ENCODE peak calls at places on chromosomes 5 and 9, in seven cellular contexts. One of them, this sample, is unnamed.

GRCh38 chr9:132099741-132100407 is 20.2 kb upstream of the MED27 start:
- DNase-seq in body of pancreas: no peak
- DNase-seq in GM23338: no peak
- DNase-seq in brain microvascular endothelial cell: no peak
- DNase-seq in endodermal cell: no peak
- DNase-seq in fibroblast of lung: peak
- DNase-seq in A673: no peak
- DNase-seq in this sample: peak

GRCh38 chr5:19266791-19267190 is 721.2 kb downstream of the CDH18 start:
- DNase-seq in body of pancreas: no peak
- DNase-seq in GM23338: no peak
- DNase-seq in brain microvascular endothelial cell: no peak
- DNase-seq in endodermal cell: no peak
- DNase-seq in fibroblast of lung: no peak
- DNase-seq in A673: no peak
- DNase-seq in this sample: no peak

GRCh38 chr9:110977259-110977709 is 61.0 kb downstream of the LPAR1 start:
- DNase-seq in body of pancreas: peak
- DNase-seq in GM23338: no peak
- DNase-seq in brain microvascular endothelial cell: peak
- DNase-seq in endodermal cell: peak
- DNase-seq in fibroblast of lung: peak
- DNase-seq in A673: peak
- DNase-seq in this sample: no peak

GRCh38 chr9:91495450-91495849 is 71.8 kb upstream of the NFIL3 start:
- DNase-seq in body of pancreas: no peak
- DNase-seq in GM23338: no peak
- DNase-seq in brain microvascular endothelial cell: peak
- DNase-seq in endodermal cell: no peak
- DNase-seq in fibroblast of lung: peak
- DNase-seq in A673: peak
- DNase-seq in this sample: no peak

GRCh38 chr5:116361171-116361967 is 213.3 kb downstream of the SEMA6A start:
- DNase-seq in body of pancreas: peak
- DNase-seq in GM23338: peak
- DNase-seq in brain microvascular endothelial cell: peak
- DNase-seq in endodermal cell: peak
- DNase-seq in fibroblast of lung: peak
- DNase-seq in A673: peak
- DNase-seq in this sample: peak

GRCh38 chr9:82488702-82489578 is 500.4 kb downstream of the SPATA31D1 start:
- DNase-seq in body of pancreas: peak
- DNase-seq in GM23338: no peak
- DNase-seq in brain microvascular endothelial cell: peak
- DNase-seq in endodermal cell: no peak
- DNase-seq in fibroblast of lung: peak
- DNase-seq in A673: peak
- DNase-seq in this sample: no peak

GRCh38 chr9:34592895-34593601 is 3.5 kb upstream of the CNTFR start:
- DNase-seq in body of pancreas: peak
- DNase-seq in GM23338: peak
- DNase-seq in brain microvascular endothelial cell: no peak
- DNase-seq in endodermal cell: peak
- DNase-seq in fibroblast of lung: no peak
- DNase-seq in A673: no peak
- DNase-seq in this sample: no peak

GRCh38 chr9:126723807-126724172 is 81.0 kb upstream of the ZBTB43 start:
- DNase-seq in body of pancreas: no peak
- DNase-seq in GM23338: peak
- DNase-seq in brain microvascular endothelial cell: peak
- DNase-seq in endodermal cell: peak
- DNase-seq in fibroblast of lung: peak
- DNase-seq in A673: peak
- DNase-seq in this sample: no peak

GRCh38 chr9:114046876-114047275 is 31.2 kb downstream of the AMBP start:
- DNase-seq in body of pancreas: no peak
- DNase-seq in GM23338: no peak
- DNase-seq in brain microvascular endothelial cell: no peak
- DNase-seq in endodermal cell: no peak
- DNase-seq in fibroblast of lung: no peak
- DNase-seq in A673: no peak
- DNase-seq in this sample: no peak

GRCh38 chr5:148221510-148221909 is 16.8 kb upstream of the MARCOL start:
- DNase-seq in body of pancreas: no peak
- DNase-seq in GM23338: peak
- DNase-seq in brain microvascular endothelial cell: no peak
- DNase-seq in endodermal cell: no peak
- DNase-seq in fibroblast of lung: no peak
- DNase-seq in A673: no peak
- DNase-seq in this sample: no peak

GRCh38 chr9:4327504-4328191 is 27.8 kb upstream of the GLIS3 start:
- DNase-seq in body of pancreas: no peak
- DNase-seq in GM23338: peak
- DNase-seq in brain microvascular endothelial cell: no peak
- DNase-seq in endodermal cell: peak
- DNase-seq in fibroblast of lung: peak
- DNase-seq in A673: peak
- DNase-seq in this sample: no peak

GRCh38 chr5:6712136-6712581 is 1.1 kb upstream of the TENT4A start:
- DNase-seq in body of pancreas: peak
- DNase-seq in GM23338: peak
- DNase-seq in brain microvascular endothelial cell: peak
- DNase-seq in endodermal cell: peak
- DNase-seq in fibroblast of lung: peak
- DNase-seq in A673: peak
- DNase-seq in this sample: peak

GRCh38 chr5:39394946-39395345 is 29.8 kb downstream of the DAB2 start:
- DNase-seq in body of pancreas: no peak
- DNase-seq in GM23338: no peak
- DNase-seq in brain microvascular endothelial cell: peak
- DNase-seq in endodermal cell: no peak
- DNase-seq in fibroblast of lung: peak
- DNase-seq in A673: no peak
- DNase-seq in this sample: no peak

GRCh38 chr5:39209924-39210323 is 9.4 kb downstream of the FYB1 start:
- DNase-seq in body of pancreas: no peak
- DNase-seq in GM23338: no peak
- DNase-seq in brain microvascular endothelial cell: no peak
- DNase-seq in endodermal cell: peak
- DNase-seq in fibroblast of lung: no peak
- DNase-seq in A673: no peak
- DNase-seq in this sample: no peak

GRCh38 chr5:135705941-135706340 is 127.2 kb upstream of the CXCL14 start:
- DNase-seq in body of pancreas: peak
- DNase-seq in GM23338: no peak
- DNase-seq in brain microvascular endothelial cell: no peak
- DNase-seq in endodermal cell: peak
- DNase-seq in fibroblast of lung: no peak
- DNase-seq in A673: no peak
- DNase-seq in this sample: no peak

GRCh38 chr5:110439280-110439679 is 287.2 kb downstream of the TMEM232 start:
- DNase-seq in body of pancreas: no peak
- DNase-seq in GM23338: no peak
- DNase-seq in brain microvascular endothelial cell: no peak
- DNase-seq in endodermal cell: no peak
- DNase-seq in fibroblast of lung: no peak
- DNase-seq in A673: no peak
- DNase-seq in this sample: no peak

GRCh38 chr5:119743927-119744326 is 114.6 kb downstream of the FAM170A start:
- DNase-seq in body of pancreas: peak
- DNase-seq in GM23338: peak
- DNase-seq in brain microvascular endothelial cell: peak
- DNase-seq in endodermal cell: peak
- DNase-seq in fibroblast of lung: no peak
- DNase-seq in A673: peak
- DNase-seq in this sample: peak

GRCh38 chr5:2260211-2260985 is 377.7 kb upstream of the IRX4 start:
- DNase-seq in body of pancreas: no peak
- DNase-seq in GM23338: no peak
- DNase-seq in brain microvascular endothelial cell: no peak
- DNase-seq in endodermal cell: peak
- DNase-seq in fibroblast of lung: no peak
- DNase-seq in A673: no peak
- DNase-seq in this sample: no peak

GRCh38 chr5:139392324-139392677 is 2.6 kb upstream of the MZB1 start:
- DNase-seq in body of pancreas: no peak
- DNase-seq in GM23338: no peak
- DNase-seq in brain microvascular endothelial cell: no peak
- DNase-seq in endodermal cell: no peak
- DNase-seq in fibroblast of lung: no peak
- DNase-seq in A673: no peak
- DNase-seq in this sample: no peak

GRCh38 chr5:139392678-139393496 is 2.0 kb downstream of the PROB1 start:
- DNase-seq in body of pancreas: peak
- DNase-seq in GM23338: peak
- DNase-seq in brain microvascular endothelial cell: peak
- DNase-seq in endodermal cell: peak
- DNase-seq in fibroblast of lung: peak
- DNase-seq in A673: peak
- DNase-seq in this sample: no peak

GRCh38 chr5:139394654-139395566 is at the start of gene PROB1:
- DNase-seq in body of pancreas: no peak
- DNase-seq in GM23338: peak
- DNase-seq in brain microvascular endothelial cell: no peak
- DNase-seq in endodermal cell: peak
- DNase-seq in fibroblast of lung: no peak
- DNase-seq in A673: no peak
- DNase-seq in this sample: no peak

GRCh38 chr5:139394123-139394653 is 716 bp downstream of the PROB1 start:
- DNase-seq in body of pancreas: peak
- DNase-seq in GM23338: peak
- DNase-seq in brain microvascular endothelial cell: no peak
- DNase-seq in endodermal cell: peak
- DNase-seq in fibroblast of lung: no peak
- DNase-seq in A673: peak
- DNase-seq in this sample: no peak

DNA sequence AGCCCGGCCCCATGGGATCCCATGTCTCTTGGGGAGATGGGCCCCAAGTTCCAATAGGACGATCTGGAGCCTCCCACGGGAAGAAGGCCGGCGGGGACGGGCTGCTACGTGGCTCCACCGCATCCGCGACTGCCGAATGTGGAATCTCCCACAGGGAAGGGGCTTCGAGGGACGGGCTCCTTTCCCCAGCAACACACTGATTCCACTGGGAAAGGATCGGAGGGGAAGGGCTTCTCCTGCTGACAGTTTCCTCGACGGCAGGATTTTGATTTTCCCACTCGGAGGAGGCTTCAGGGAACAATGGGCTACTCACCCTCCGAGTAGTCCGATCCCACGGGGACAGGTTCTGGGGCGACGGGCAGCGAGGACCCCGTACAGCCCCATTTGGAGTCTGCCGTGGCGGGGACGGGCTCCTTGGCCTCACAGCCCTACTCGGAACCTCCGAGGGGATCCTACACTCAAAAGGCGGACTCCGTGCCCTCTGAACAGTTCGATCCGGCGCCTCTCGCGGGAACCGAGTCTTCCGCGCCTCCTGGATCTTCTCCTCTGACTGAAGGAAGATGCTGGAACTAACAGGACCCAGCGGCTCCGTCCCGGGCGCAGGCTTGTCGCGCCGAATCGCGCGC is 1.3 kb downstream of the PROB1 start:
- DNase-seq in body of pancreas: no peak
- DNase-seq in GM23338: peak
- DNase-seq in brain microvascular endothelial cell: no peak
- DNase-seq in endodermal cell: no peak
- DNase-seq in fibroblast of lung: no peak
- DNase-seq in A673: peak
- DNase-seq in this sample: no peak
- H3K27ac ChIP-seq in body of pancreas: no peak
- H3K27ac ChIP-seq in GM23338: no peak
- H3K27ac ChIP-seq in brain microvascular endothelial cell: no peak
- H3K27ac ChIP-seq in endodermal cell: no peak
- H3K27ac ChIP-seq in fibroblast of lung: no peak
- H3K27ac ChIP-seq in A673: peak
- H3K27ac ChIP-seq in this sample: no peak

DNA sequence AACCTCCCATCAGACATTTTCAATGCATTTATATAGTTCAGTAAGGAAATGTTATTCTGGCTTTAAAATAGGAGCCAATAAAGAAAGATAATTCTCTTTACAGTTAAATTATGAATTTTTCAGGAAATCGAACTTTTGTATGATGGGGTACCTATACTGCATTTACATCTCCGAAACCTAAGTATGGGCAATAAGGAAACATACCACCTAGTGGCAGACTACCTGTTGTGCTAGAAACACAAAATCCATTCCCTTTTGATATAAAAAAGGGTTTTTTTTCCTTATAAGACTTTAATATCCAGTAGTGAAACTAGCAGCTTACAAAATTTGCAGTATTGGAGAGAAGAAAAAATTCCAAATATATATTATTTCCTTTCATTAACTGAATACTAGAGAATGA is 21.3 kb upstream of the VLDLR start:
- DNase-seq in body of pancreas: no peak
- DNase-seq in GM23338: no peak
- DNase-seq in brain microvascular endothelial cell: no peak
- DNase-seq in endodermal cell: no peak
- DNase-seq in fibroblast of lung: no peak
- DNase-seq in A673: no peak
- DNase-seq in this sample: no peak
- H3K4me3 ChIP-seq in body of pancreas: no peak
- H3K4me3 ChIP-seq in GM23338: no peak
- H3K4me3 ChIP-seq in brain microvascular endothelial cell: no peak
- H3K4me3 ChIP-seq in endodermal cell: no peak
- H3K4me3 ChIP-seq in fibroblast of lung: no peak
- H3K4me3 ChIP-seq in A673: no peak
- H3K4me3 ChIP-seq in this sample: no peak

DNA sequence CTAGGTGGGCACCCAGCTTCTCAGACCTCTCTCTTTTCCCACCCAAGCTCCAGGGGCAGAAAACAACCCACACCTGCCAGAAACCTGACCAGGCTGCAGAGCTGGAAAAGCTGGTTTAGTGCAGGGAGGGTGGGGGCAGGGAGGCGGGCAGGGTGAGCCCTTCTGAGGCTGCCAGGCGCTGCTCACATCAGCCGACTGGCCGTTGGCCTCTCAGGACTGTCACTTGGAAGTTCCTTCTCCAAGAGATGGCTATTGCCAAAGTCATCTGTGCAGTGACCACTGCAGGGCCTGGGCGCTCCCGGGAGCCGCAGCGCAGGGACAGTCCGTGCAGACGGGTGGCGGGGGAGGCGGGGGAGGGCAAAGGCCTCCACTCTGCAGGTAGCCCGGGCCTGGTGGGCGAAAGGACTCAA is 204.9 kb upstream of the IER5L start:
- DNase-seq in body of pancreas: peak
- DNase-seq in GM23338: peak
- DNase-seq in brain microvascular endothelial cell: no peak
- DNase-seq in endodermal cell: peak
- DNase-seq in fibroblast of lung: no peak
- DNase-seq in A673: no peak
- DNase-seq in this sample: peak
- H3K27ac ChIP-seq in body of pancreas: peak
- H3K27ac ChIP-seq in GM23338: no peak
- H3K27ac ChIP-seq in brain microvascular endothelial cell: no peak
- H3K27ac ChIP-seq in endodermal cell: no peak
- H3K27ac ChIP-seq in fibroblast of lung: no peak
- H3K27ac ChIP-seq in A673: peak
- H3K27ac ChIP-seq in this sample: peak

DNA sequence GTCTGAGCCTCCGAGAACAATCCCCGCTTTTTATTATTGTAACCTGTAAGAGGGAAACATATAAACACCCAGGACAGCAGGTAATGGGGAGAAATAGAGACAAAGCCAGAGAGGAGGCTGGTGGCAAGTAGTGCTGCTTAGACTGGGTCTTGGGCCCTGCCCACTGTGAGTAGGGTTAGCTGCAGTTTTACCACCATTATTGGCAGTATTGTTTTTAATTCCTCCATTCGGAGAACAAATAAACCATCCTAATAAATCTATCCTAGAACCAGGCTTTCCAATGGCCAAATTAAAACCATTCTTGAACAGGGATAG is 6.3 kb downstream of the NR2F1 start:
- DNase-seq in body of pancreas: no peak
- DNase-seq in GM23338: no peak
- DNase-seq in brain microvascular endothelial cell: no peak
- DNase-seq in endodermal cell: no peak
- DNase-seq in fibroblast of lung: no peak
- DNase-seq in A673: no peak
- DNase-seq in this sample: no peak
- H3K4me3 ChIP-seq in body of pancreas: no peak
- H3K4me3 ChIP-seq in GM23338: no peak
- H3K4me3 ChIP-seq in brain microvascular endothelial cell: peak
- H3K4me3 ChIP-seq in endodermal cell: peak
- H3K4me3 ChIP-seq in fibroblast of lung: peak
- H3K4me3 ChIP-seq in A673: no peak
- H3K4me3 ChIP-seq in this sample: no peak